ENCODE peak calls at places on chromosomes 12 and 14, in four cellular contexts. One of them, this sample, is unnamed.

GRCh38 chr14:90382491-90383125 is 14.2 kb upstream of the CALM1 start:
- DNase-seq in endothelial cell of umbilical vein: peak; percentile 90
- DNase-seq in cardiac fibroblast: peak; percentile 88
- DNase-seq in mesothelial cell of epicardium: peak; percentile 76
- DNase-seq in this sample: peak; percentile 68

GRCh38 chr12:23084236-23084995 is 459.4 kb downstream of the ETNK1 start:
- DNase-seq in endothelial cell of umbilical vein: peak; percentile 94
- DNase-seq in cardiac fibroblast: peak; percentile 99
- DNase-seq in mesothelial cell of epicardium: no peak
- DNase-seq in this sample: no peak

GRCh38 chr12:52628111-52628507 is 9.8 kb upstream of the KRT73 start:
- DNase-seq in endothelial cell of umbilical vein: no peak
- DNase-seq in cardiac fibroblast: no peak
- DNase-seq in mesothelial cell of epicardium: no peak
- DNase-seq in this sample: no peak

GRCh38 chr14:75549169-75549568 is 26.9 kb downstream of the BATF start:
- DNase-seq in endothelial cell of umbilical vein: no peak
- DNase-seq in cardiac fibroblast: no peak
- DNase-seq in mesothelial cell of epicardium: no peak
- DNase-seq in this sample: no peak

GRCh38 chr12:78698747-78699146 is 165.8 kb upstream of the SYT1 start:
- DNase-seq in endothelial cell of umbilical vein: peak; percentile 18
- DNase-seq in cardiac fibroblast: peak; percentile 73
- DNase-seq in mesothelial cell of epicardium: no peak
- DNase-seq in this sample: no peak

GRCh38 chr12:41724216-41724615 is 420.5 kb downstream of the GXYLT1 start:
- DNase-seq in endothelial cell of umbilical vein: no peak
- DNase-seq in cardiac fibroblast: no peak
- DNase-seq in mesothelial cell of epicardium: no peak
- DNase-seq in this sample: no peak

GRCh38 chr12:64610092-64610659 is at the start of gene RASSF3:
- DNase-seq in endothelial cell of umbilical vein: peak; percentile 79
- DNase-seq in cardiac fibroblast: peak; percentile 49
- DNase-seq in mesothelial cell of epicardium: peak; percentile 76
- DNase-seq in this sample: peak; percentile 57

GRCh38 chr12:106773286-106773685 is 1.2 kb upstream of the RIC8B start:
- DNase-seq in endothelial cell of umbilical vein: no peak
- DNase-seq in cardiac fibroblast: no peak
- DNase-seq in mesothelial cell of epicardium: no peak
- DNase-seq in this sample: no peak

GRCh38 chr12:104374071-104374470 is 70.5 kb downstream of the EID3 start:
- DNase-seq in endothelial cell of umbilical vein: no peak
- DNase-seq in cardiac fibroblast: no peak
- DNase-seq in mesothelial cell of epicardium: no peak
- DNase-seq in this sample: no peak

GRCh38 chr12:117090816-117091711 is 8.2 kb downstream of the TESC start:
- DNase-seq in endothelial cell of umbilical vein: no peak
- DNase-seq in cardiac fibroblast: no peak
- DNase-seq in mesothelial cell of epicardium: no peak
- DNase-seq in this sample: no peak

GRCh38 chr14:28765169-28765906 is 1.2 kb upstream of the FOXG1 start:
- DNase-seq in endothelial cell of umbilical vein: no peak
- DNase-seq in cardiac fibroblast: no peak
- DNase-seq in mesothelial cell of epicardium: no peak
- DNase-seq in this sample: no peak

GRCh38 chr12:56122637-56123036 is 4.6 kb downstream of the ZC3H10 start:
- DNase-seq in endothelial cell of umbilical vein: no peak
- DNase-seq in cardiac fibroblast: no peak
- DNase-seq in mesothelial cell of epicardium: no peak
- DNase-seq in this sample: no peak

GRCh38 chr12:45730842-45731336 is 1.4 kb downstream of the ARID2 start:
- DNase-seq in endothelial cell of umbilical vein: peak; percentile 75
- DNase-seq in cardiac fibroblast: peak; percentile 48
- DNase-seq in mesothelial cell of epicardium: no peak
- DNase-seq in this sample: no peak

GRCh38 chr14:40682131-40682913 is 924.4 kb upstream of the LRFN5 start:
- DNase-seq in endothelial cell of umbilical vein: no peak
- DNase-seq in cardiac fibroblast: no peak
- DNase-seq in mesothelial cell of epicardium: no peak
- DNase-seq in this sample: no peak

DNA sequence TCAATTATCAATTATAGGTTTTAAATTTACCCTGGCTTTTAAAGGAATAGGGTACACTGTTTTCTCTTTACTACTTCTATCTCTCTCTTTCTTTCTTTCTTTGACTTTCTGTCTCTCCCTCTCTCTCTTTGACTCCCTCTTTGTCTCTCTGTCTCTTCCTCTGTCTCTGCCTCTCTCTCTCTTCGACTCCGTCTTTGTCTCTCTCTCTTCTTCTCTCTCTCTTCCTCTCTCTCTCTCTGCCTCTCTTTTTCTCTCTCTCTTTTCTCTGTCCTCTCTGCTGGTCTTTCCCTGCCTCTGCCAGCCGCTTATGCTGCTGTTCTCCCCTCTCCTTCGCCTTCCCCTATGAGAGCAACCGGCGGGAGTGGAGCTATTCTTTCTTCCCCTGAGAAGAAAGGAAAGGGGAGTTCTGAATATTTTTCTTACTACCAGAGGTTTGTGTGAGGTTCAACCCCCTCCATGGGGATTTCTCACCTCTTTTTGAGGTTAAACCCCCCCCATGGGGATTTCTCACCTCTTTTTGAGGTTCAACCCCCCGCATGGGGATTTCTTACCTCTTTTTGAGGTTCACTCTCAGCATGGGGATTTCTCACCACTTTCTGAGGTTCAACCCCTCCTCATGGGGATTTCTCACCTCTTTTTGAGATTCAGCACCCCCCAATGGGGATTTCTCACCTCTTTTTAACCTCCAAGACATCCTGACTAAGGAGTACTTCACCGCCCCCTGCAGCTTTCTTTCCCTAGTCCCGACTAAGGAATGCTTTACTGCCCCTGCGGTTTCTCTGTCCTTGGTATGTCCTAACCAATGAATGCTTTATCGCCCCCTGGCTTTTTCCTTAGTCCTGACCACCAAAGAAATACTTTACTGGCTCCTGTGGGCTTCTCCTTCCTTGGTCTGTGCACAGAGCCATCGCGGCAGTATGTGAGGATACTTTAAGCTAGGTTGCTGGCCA is 27.4 kb upstream of the DDHD1 start:
- DNase-seq in endothelial cell of umbilical vein: no peak
- DNase-seq in cardiac fibroblast: peak; percentile 41
- DNase-seq in mesothelial cell of epicardium: no peak
- DNase-seq in this sample: no peak
- TF ChIP-seq CTCF in endothelial cell of umbilical vein: peak; percentile 10
- TF ChIP-seq CTCF in cardiac fibroblast: peak; percentile 14
- TF ChIP-seq CTCF in mesothelial cell of epicardium: no peak
- TF ChIP-seq CTCF in this sample: no peak

DNA sequence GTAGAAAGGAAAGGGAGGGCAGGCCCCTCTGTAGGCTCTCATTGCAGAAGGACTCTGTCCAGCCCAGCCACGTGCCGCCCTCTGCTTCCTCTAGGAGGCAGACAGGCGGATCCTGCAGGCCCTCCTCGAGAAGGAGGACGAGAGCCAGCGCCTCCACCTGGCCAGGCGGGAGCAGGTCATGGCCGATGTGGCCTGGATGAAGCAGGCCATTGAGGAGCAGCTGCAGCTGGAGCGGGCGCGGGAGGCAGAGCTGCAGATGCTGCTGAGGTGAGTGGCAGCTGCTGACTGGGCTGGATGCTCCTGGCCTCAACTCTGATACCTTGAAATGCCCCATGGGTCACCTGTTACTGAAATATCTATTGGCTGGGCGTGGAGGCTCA is 10.9 kb downstream of the TCHP start:
- DNase-seq in endothelial cell of umbilical vein: no peak
- DNase-seq in cardiac fibroblast: peak; percentile 54
- DNase-seq in mesothelial cell of epicardium: no peak
- DNase-seq in this sample: no peak
- TF ChIP-seq CTCF in endothelial cell of umbilical vein: peak; percentile 56
- TF ChIP-seq CTCF in cardiac fibroblast: peak; percentile 61
- TF ChIP-seq CTCF in mesothelial cell of epicardium: no peak
- TF ChIP-seq CTCF in this sample: peak; percentile 12

GRCh38 chr12:95955549-95956159 is 12.5 kb downstream of the AMDHD1 start:
- DNase-seq in endothelial cell of umbilical vein: no peak
- DNase-seq in cardiac fibroblast: no peak
- DNase-seq in mesothelial cell of epicardium: no peak
- DNase-seq in this sample: no peak
- TF ChIP-seq CTCF in endothelial cell of umbilical vein: no peak
- TF ChIP-seq CTCF in cardiac fibroblast: no peak
- TF ChIP-seq CTCF in mesothelial cell of epicardium: no peak
- TF ChIP-seq CTCF in this sample: no peak

GRCh38 chr14:61733972-61734371 is 28.2 kb upstream of the SNAPC1 start:
- DNase-seq in endothelial cell of umbilical vein: no peak
- DNase-seq in cardiac fibroblast: no peak
- DNase-seq in mesothelial cell of epicardium: no peak
- DNase-seq in this sample: no peak

GRCh38 chr14:61726772-61727658 is 31.7 kb downstream of the HIF1A start:
- DNase-seq in endothelial cell of umbilical vein: no peak
- DNase-seq in cardiac fibroblast: no peak
- DNase-seq in mesothelial cell of epicardium: no peak
- DNase-seq in this sample: no peak

GRCh38 chr14:61736751-61737150 is 25.5 kb upstream of the SNAPC1 start:
- DNase-seq in endothelial cell of umbilical vein: no peak
- DNase-seq in cardiac fibroblast: peak; percentile 68
- DNase-seq in mesothelial cell of epicardium: no peak
- DNase-seq in this sample: no peak

DNA sequence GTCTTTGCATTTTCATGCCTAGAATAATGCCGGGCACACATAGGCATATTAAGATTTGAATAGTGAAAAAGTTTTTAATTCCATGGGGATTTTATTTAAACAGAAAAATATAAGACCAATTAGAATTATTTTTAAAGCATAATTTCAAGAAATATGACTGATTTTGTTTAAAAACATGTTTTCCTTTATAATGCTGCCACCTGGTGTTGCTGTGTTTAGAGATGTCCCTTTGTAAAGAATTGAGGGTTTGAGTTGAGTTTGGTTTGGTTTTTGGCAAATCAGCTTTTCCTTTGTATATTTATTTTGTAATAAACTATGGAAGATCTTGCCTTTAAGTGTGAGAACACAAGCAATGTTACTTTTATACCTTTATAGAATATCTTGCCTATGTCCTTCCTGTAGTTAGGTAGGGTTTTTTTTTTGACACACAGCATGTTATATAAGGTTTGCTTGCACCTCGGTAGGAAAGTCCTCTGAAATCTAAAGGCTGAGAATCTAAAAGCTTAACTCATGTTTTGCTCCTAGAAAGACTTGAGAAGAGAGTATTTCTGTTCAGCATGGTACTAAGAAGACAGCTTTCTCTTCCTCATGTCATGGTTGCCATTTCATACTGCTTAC is 31.4 kb upstream of the SNAPC1 start:
- DNase-seq in endothelial cell of umbilical vein: peak; percentile 54
- DNase-seq in cardiac fibroblast: no peak
- DNase-seq in mesothelial cell of epicardium: no peak
- DNase-seq in this sample: no peak
- TF ChIP-seq CTCF in endothelial cell of umbilical vein: peak; percentile 2
- TF ChIP-seq CTCF in cardiac fibroblast: no peak
- TF ChIP-seq CTCF in mesothelial cell of epicardium: peak; percentile 38
- TF ChIP-seq CTCF in this sample: peak; percentile 65

GRCh38 chr14:56116128-56116900 is 1.9 kb upstream of the PELI2 start:
- DNase-seq in endothelial cell of umbilical vein: peak; percentile 23
- DNase-seq in cardiac fibroblast: no peak
- DNase-seq in mesothelial cell of epicardium: no peak
- DNase-seq in this sample: no peak

GRCh38 chr14:56118611-56119181 is 485 bp downstream of the PELI2 start:
- DNase-seq in endothelial cell of umbilical vein: peak; percentile 7
- DNase-seq in cardiac fibroblast: no peak
- DNase-seq in mesothelial cell of epicardium: no peak
- DNase-seq in this sample: peak; percentile 49

GRCh38 chr14:56120091-56120632 is 2.0 kb downstream of the PELI2 start:
- DNase-seq in endothelial cell of umbilical vein: peak; percentile 65
- DNase-seq in cardiac fibroblast: peak; percentile 53
- DNase-seq in mesothelial cell of epicardium: no peak
- DNase-seq in this sample: no peak

GRCh38 chr14:56119221-56119967 is 1.2 kb downstream of the PELI2 start:
- DNase-seq in endothelial cell of umbilical vein: peak; percentile 54
- DNase-seq in cardiac fibroblast: peak; percentile 54
- DNase-seq in mesothelial cell of epicardium: peak; percentile 47
- DNase-seq in this sample: peak; percentile 51

GRCh38 chr14:56117765-56118610 is at the start of gene PELI2:
- DNase-seq in endothelial cell of umbilical vein: peak; percentile 64
- DNase-seq in cardiac fibroblast: peak; percentile 68
- DNase-seq in mesothelial cell of epicardium: peak; percentile 84
- DNase-seq in this sample: peak; percentile 84
- TF ChIP-seq CTCF in endothelial cell of umbilical vein: peak; percentile 27
- TF ChIP-seq CTCF in cardiac fibroblast: no peak
- TF ChIP-seq CTCF in mesothelial cell of epicardium: no peak
- TF ChIP-seq CTCF in this sample: no peak

DNA sequence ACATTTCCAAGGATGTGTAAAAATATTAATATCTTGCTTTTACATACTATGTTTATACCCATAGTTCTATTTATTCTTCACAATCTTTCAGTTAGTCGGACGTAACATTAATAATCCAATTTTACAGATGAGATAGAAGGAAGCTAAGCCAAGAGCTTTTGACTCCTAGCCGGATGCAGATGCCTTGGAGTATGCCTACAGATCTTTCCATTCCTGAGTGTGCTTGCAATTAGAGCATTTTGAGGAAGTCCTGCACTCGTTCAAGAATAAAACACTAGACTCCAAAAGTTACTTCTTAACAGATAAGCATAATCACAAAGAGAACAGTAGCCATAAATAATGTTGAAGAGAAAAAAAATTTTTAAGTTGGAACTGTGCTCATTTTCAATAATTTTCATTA is 337.6 kb upstream of the CLEC14A start:
- DNase-seq in endothelial cell of umbilical vein: no peak
- DNase-seq in cardiac fibroblast: no peak
- DNase-seq in mesothelial cell of epicardium: no peak
- DNase-seq in this sample: no peak
- TF ChIP-seq CTCF in endothelial cell of umbilical vein: no peak
- TF ChIP-seq CTCF in cardiac fibroblast: no peak
- TF ChIP-seq CTCF in mesothelial cell of epicardium: no peak
- TF ChIP-seq CTCF in this sample: no peak

This sample was measured in natural killer cell.